ENCODE peak calls at places on chromosomes 6 and 20, in ten cellular contexts. F is fibroblast of mammary gland, X is GM06990, U is heart right ventricle, J is fibroblast of pulmonary artery, R is upper lobe of right lung, Q is prostate gland, V is cardiac muscle cell, S is GM12865, E is IMR-90. D is an unnamed sample.

GRCh38 chr20:60921021-60921622 is 330.9 kb upstream of the CDH4 start:
- DNase-seq in F (no peak), E (peak), U (peak), R (peak), Q (no peak), J (peak), S (no peak), X (no peak), V (peak), D (peak)

GRCh38 chr6:85115876-85116275 is 334.0 kb upstream of the NT5E start:
- DNase-seq in F (no peak), R (no peak), E (no peak), V (no peak), U (no peak), J (no peak), X (no peak), Q (no peak), S (no peak), D (no peak)

GRCh38 chr6:44192428-44193041 is 24.2 kb upstream of the MYMX start:
- DNase-seq in V (peak), R (no peak), F (no peak), X (no peak), U (no peak), J (no peak), Q (no peak), E (no peak), S (no peak), D (no peak)

GRCh38 chr6:36285187-36285612 is 15.3 kb downstream of the PNPLA1 start:
- DNase-seq in X (no peak), S (no peak), E (no peak), V (peak), J (no peak), Q (no peak), U (no peak), F (no peak), R (no peak), D (no peak)

GRCh38 chr20:23340524-23340923 is 10.1 kb upstream of the NXT1 start:
- DNase-seq in S (peak), F (peak), E (peak), R (no peak), Q (peak), X (no peak), J (peak), V (peak), U (peak), D (no peak)

GRCh38 chr6:43734294-43734665 is 35.7 kb upstream of the VEGFA start:
- DNase-seq in R (no peak), F (no peak), S (no peak), J (no peak), V (no peak), X (no peak), U (no peak), Q (no peak), E (no peak), D (no peak)

GRCh38 chr20:54476336-54476928 is 1.0 kb downstream of the DOK5 start:
- DNase-seq in X (no peak), F (no peak), J (no peak), Q (no peak), E (no peak), V (no peak), S (no peak), R (no peak), U (peak), D (no peak)

GRCh38 chr6:131107166-131107565 is 28.1 kb upstream of the AKAP7 start:
- DNase-seq in X (peak), U (no peak), R (no peak), S (no peak), Q (no peak), J (peak), E (peak), V (no peak), F (peak), D (no peak)

GRCh38 chr20:37846573-37846972 is 56.4 kb upstream of the VSTM2L start:
- DNase-seq in E (no peak), F (no peak), U (no peak), V (no peak), Q (peak), S (no peak), J (no peak), R (no peak), X (no peak), D (no peak)

GRCh38 chr20:42024653-42025052 is 406.5 kb upstream of the CHD6 start:
- DNase-seq in J (no peak), S (peak), Q (no peak), E (no peak), X (no peak), F (no peak), U (peak), R (no peak), V (peak), D (no peak)

GRCh38 chr20:62634330-62634967 is 7.9 kb upstream of the SLCO4A1 start:
- DNase-seq in E (no peak), S (no peak), X (no peak), U (no peak), F (no peak), V (no peak), R (no peak), Q (no peak), J (no peak), D (no peak)

GRCh38 chr20:58692579-58693225 is at the start of gene NPEPL1:
- DNase-seq in Q (peak), U (peak), X (peak), J (peak), V (peak), F (peak), E (peak), S (peak), R (peak), D (peak)

GRCh38 chr6:169959129-169960002 is 207.9 kb downstream of the ERMARD start:
- DNase-seq in J (no peak), S (peak), U (no peak), F (no peak), R (peak), V (no peak), E (no peak), Q (peak), X (peak), D (no peak)

DNA sequence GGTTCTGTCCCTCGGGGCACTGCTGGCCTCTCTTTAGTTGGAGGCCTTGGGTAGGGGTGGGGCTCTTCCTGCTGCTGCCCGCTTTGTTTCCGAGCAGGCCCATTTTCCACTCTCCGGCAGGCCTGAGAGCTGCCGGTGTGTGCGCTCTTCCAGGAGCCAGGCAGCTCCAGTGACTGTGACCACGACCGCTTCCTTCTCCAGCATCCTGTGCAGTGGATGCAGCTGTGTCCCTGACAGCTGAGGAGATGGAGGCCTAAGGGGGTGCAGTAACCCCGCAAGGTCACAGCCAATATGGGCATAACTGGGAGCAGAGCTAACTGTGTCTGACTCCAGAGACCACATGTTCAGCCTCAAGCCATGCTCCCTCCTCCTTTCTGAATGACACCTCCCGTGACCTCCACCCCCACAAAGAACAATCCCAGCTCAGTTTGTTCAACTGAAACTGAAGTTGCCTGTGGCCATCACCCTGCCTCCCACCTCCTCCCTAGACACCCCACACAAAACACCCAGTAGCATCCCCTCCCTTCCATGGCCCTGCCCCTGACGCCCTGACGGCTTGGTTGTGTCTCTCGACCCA is 28.0 kb downstream of the SPATA2 start:
- DNase-seq in U (peak), S (no peak), F (peak), E (peak), R (no peak), Q (no peak), X (no peak), V (no peak), J (no peak), D (no peak)
- H3K4me3 ChIP-seq in U (no peak), S (no peak), F (no peak), E (no peak), R (no peak), Q (no peak), X (no peak), V (no peak), J (no peak), D (no peak)

GRCh38 chr20:46402236-46402886 is 4.1 kb downstream of the ELMO2 start:
- DNase-seq in E (peak), J (peak), Q (no peak), R (no peak), V (no peak), X (no peak), S (no peak), F (peak), U (no peak), D (no peak)

GRCh38 chr20:46399401-46399800 is 7.0 kb downstream of the ELMO2 start:
- DNase-seq in V (no peak), Q (peak), F (no peak), E (no peak), J (no peak), S (no peak), R (no peak), U (no peak), X (no peak), D (no peak)

GRCh38 chr20:46400253-46400652 is 6.2 kb downstream of the ELMO2 start:
- DNase-seq in U (peak), S (no peak), F (peak), E (peak), R (no peak), X (no peak), V (peak), Q (no peak), J (peak), D (no peak)

GRCh38 chr20:46400828-46401477 is 5.5 kb downstream of the ELMO2 start:
- DNase-seq in U (no peak), X (peak), V (no peak), S (no peak), Q (no peak), E (peak), R (no peak), J (peak), F (peak), D (no peak)

GRCh38 chr20:46401478-46401860 is 4.9 kb downstream of the ELMO2 start:
- DNase-seq in E (no peak), X (peak), Q (no peak), V (no peak), R (no peak), U (no peak), S (peak), F (no peak), J (no peak), D (no peak)
- H3K4me3 ChIP-seq in E (no peak), X (no peak), Q (no peak), V (no peak), R (no peak), U (no peak), S (no peak), F (no peak), J (no peak), D (no peak)

GRCh38 chr6:129069006-129069405 is 186.1 kb downstream of the LAMA2 start:
- DNase-seq in U (no peak), Q (no peak), V (no peak), F (no peak), E (no peak), S (no peak), X (no peak), R (no peak), J (no peak), D (no peak)

DNA sequence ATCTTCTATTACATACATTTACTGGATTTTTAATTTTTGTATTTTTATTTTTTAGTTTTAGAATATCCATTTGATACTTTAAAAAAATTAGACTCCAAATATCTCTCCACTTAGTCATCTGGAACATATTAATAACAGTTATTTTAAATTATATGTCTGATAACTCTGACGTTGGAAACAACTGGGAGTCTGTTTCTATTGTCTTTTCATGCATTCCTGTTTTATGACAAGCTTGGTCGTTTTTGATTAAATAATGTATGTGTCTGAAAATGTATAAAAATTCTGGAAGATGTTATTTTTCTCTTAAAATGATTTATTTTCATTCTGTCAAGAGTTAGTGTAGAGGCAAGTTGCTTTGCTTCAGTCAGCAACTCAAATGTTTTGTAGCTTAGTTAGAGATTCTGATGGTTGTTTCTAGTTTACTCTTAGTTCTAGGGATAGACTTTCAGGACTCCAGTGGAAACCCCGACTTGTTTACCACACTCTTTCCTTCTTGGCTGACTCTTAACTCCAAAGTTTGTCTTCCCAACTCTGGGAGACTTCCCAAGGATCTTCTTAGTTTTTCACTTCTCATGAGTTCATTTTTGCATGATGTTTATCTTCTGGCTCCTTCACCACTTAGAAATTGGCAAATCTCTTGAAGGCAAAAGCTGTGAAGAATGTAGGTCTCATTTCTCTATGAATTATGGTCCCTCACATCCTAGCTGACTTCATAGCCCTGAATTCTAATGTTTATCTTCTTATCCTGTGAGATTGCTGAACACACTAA is 190.9 kb downstream of the LAMA2 start:
- DNase-seq in V (no peak), S (no peak), U (no peak), J (peak), R (no peak), F (no peak), E (peak), Q (no peak), X (no peak), D (no peak)
- H3K4me3 ChIP-seq in V (no peak), S (no peak), U (no peak), J (no peak), R (no peak), F (no peak), E (no peak), Q (no peak), X (no peak), D (no peak)

DNA sequence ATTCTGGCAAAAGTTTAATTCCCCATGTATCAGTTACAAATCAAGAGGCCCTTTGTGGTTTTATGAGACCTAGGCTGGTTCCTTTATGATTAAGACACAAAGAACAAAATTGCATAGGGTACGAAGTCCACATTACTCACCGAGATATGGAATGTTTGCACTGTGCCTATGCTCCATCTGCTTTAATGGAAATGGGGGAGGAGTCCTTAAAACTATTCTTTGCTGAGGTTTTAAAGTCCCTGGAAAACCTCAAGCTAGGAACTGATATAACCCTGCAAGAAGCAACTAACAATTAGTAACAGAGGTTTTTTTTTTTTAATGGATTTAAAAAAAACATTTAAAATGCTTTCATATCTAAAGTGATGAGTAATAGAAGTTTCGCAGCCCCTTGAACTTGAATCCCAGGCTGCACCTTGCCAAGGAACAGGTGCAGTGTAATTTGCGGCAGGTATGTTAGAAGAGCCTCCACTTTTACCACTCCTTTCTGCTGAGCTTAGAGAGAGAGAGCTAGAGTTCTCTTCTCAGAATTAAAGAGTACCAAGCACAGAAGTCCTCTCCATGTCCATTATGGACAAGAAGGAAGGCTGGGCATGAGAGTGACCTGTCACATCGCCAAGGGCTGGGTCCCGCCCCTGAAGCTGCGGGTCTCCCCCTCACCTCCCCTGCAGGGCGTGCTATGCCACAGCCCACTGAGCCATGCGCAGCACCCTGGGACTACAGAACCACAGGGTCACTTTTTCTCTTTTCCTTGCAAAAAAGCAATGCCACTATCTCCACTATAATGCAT is 2.3 kb downstream of the SERPINB1 start:
- DNase-seq in Q (no peak), R (no peak), X (no peak), S (no peak), F (peak), V (no peak), E (peak), J (peak), U (no peak), D (no peak)
- H3K4me3 ChIP-seq in Q (no peak), R (peak), X (no peak), S (no peak), F (no peak), V (no peak), E (no peak), J (no peak), U (peak), D (no peak)

GRCh38 chr6:98828210-98828798 is 6.1 kb upstream of the POU3F2 start:
- DNase-seq in Q (no peak), X (no peak), V (no peak), E (no peak), S (no peak), J (no peak), F (no peak), U (no peak), R (no peak), D (no peak)
- H3K4me3 ChIP-seq in Q (no peak), X (no peak), V (no peak), E (no peak), S (no peak), J (no peak), F (no peak), U (no peak), R (no peak), D (no peak)

GRCh38 chr6:54013966-54014365 is 97.3 kb upstream of the MLIP start:
- DNase-seq in U (no peak), J (no peak), S (no peak), E (no peak), X (no peak), R (no peak), V (no peak), Q (no peak), F (no peak), D (no peak)

GRCh38 chr6:54010340-54011276 is 100.6 kb upstream of the MLIP start:
- DNase-seq in V (peak), S (no peak), F (peak), R (no peak), J (peak), Q (no peak), E (no peak), X (no peak), U (no peak), D (no peak)

GRCh38 chr6:54008589-54008988 is 102.7 kb upstream of the MLIP start:
- DNase-seq in V (no peak), F (no peak), X (no peak), S (no peak), E (no peak), U (no peak), R (no peak), Q (no peak), J (no peak), D (no peak)

GRCh38 chr6:54011277-54011648 is 100.0 kb upstream of the MLIP start:
- DNase-seq in R (no peak), V (peak), S (no peak), J (no peak), X (no peak), E (no peak), Q (no peak), F (no peak), U (no peak), D (no peak)

GRCh38 chr6:54009052-54009654 is 102.1 kb upstream of the MLIP start:
- DNase-seq in J (no peak), F (no peak), S (no peak), R (no peak), X (no peak), U (no peak), V (no peak), E (no peak), Q (no peak), D (no peak)
- H3K4me3 ChIP-seq in J (no peak), F (no peak), S (no peak), R (no peak), X (no peak), U (no peak), V (no peak), E (no peak), Q (no peak), D (no peak)

GRCh38 chr6:159170999-159171712 is 2.0 kb downstream of the FNDC1 start:
- DNase-seq in V (peak), F (peak), S (no peak), U (no peak), Q (no peak), J (peak), E (peak), X (no peak), R (no peak), D (peak)
- H3K4me3 ChIP-seq in V (no peak), F (no peak), S (no peak), U (peak), Q (no peak), J (no peak), E (no peak), X (no peak), R (no peak), D (peak)